ENCODE peak calls at places on chromosomes 16 and 17, in six cellular contexts. Q, M, L, Z, S and B are unnamed samples.

GRCh38 chr16:67311607-67312449 is 14.7 kb downstream of the KCTD19 start:
- DNase-seq in L (no peak), M (peak), Q (peak), S (peak), Z (no peak), B (no peak)

GRCh38 chr16:50318796-50319578 is 49.8 kb downstream of the BRD7 start:
- DNase-seq in L (no peak), Z (no peak), S (no peak), M (no peak), Q (no peak), B (no peak)

GRCh38 chr16:8644513-8645140 is 23.1 kb downstream of the METTL22 start:
- DNase-seq in Z (no peak), Q (no peak), L (no peak), M (no peak), S (no peak), B (no peak)

GRCh38 chr17:77495575-77495974 is 354.8 kb downstream of the SEC14L1 start:
- DNase-seq in Q (no peak), L (no peak), S (peak), Z (peak), M (no peak), B (no peak)

GRCh38 chr16:46948548-46949166 is 24.8 kb downstream of the DNAJA2 start:
- DNase-seq in Z (no peak), M (no peak), L (no peak), Q (no peak), S (no peak), B (no peak)

GRCh38 chr17:80195671-80196529 is 24.2 kb downstream of the SGSH start:
- DNase-seq in M (no peak), Q (no peak), S (no peak), Z (no peak), L (peak), B (no peak)

GRCh38 chr17:81249233-81250040 is 10.3 kb downstream of the NDUFAF8 start:
- DNase-seq in L (no peak), Z (no peak), M (no peak), Q (no peak), S (no peak), B (no peak)

GRCh38 chr17:75601057-75601987 is 13.7 kb downstream of the MYO15B start:
- DNase-seq in Z (peak), M (peak), L (peak), S (peak), Q (peak), B (peak)

GRCh38 chr16:64250866-64251265 is 871.0 kb downstream of the CDH11 start:
- DNase-seq in M (no peak), S (no peak), L (no peak), Q (no peak), Z (no peak), B (no peak)

GRCh38 chr17:1186214-1186820 is 6.5 kb upstream of the ABR start:
- DNase-seq in Z (no peak), Q (peak), M (no peak), S (no peak), L (no peak), B (no peak)

GRCh38 chr17:69350911-69351310 is 24.0 kb upstream of the ABCA5 start:
- DNase-seq in M (no peak), L (no peak), S (no peak), Z (no peak), Q (no peak), B (no peak)

GRCh38 chr16:27369806-27370205 is 32.2 kb upstream of the IL21R start:
- DNase-seq in Q (no peak), M (no peak), Z (no peak), S (no peak), L (no peak), B (no peak)

GRCh38 chr17:38967290-38967738 is at the start of gene FBXO47:
- DNase-seq in M (peak), Z (peak), L (peak), Q (peak), S (peak), B (peak)

GRCh38 chr17:17445925-17446665 is 30.7 kb upstream of the MED9 start:
- DNase-seq in L (no peak), Q (no peak), M (peak), Z (peak), S (peak), B (no peak)

GRCh38 chr17:56109811-56110210 is 43.5 kb upstream of the ANKFN1 start:
- DNase-seq in S (peak), L (no peak), Q (no peak), M (no peak), Z (no peak), B (no peak)

GRCh38 chr17:67218385-67218950 is 26.5 kb downstream of the HELZ start:
- DNase-seq in S (no peak), L (no peak), Q (no peak), Z (no peak), M (no peak), B (no peak)

GRCh38 chr16:75695708-75696107 is 5.6 kb downstream of the DUXB start:
- DNase-seq in S (no peak), L (no peak), Z (no peak), Q (no peak), M (no peak), B (no peak)
- TF ChIP-seq CTCF in S (no peak), L (no peak), Z (peak), Q (no peak), M (no peak), B (peak)

DNA sequence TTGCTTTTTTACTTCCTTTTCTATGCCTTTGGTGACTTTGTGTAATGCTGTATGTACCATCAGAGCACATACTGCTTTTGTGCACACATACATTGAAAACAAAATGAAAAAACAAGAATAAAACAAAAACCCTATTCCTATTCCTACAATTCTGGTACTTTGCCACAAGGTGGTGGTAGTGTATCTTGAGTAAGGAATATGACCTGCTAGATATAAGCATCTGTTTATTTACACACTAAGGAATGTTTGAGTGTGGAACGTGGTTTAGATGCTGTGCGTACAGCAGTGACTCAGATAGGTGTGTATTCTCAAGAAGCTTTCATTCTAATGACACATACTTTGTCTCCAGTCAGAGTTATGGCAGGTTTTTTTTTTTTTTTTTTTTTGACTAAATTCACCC is 606.2 kb downstream of the WWOX start:
- DNase-seq in Q (no peak), S (peak), L (no peak), Z (no peak), M (no peak), B (no peak)
- TF ChIP-seq CTCF in Q (peak), S (peak), L (peak), Z (peak), M (peak), B (peak)

GRCh38 chr17:29032798-29033197 is 10.1 kb upstream of the PIPOX start:
- DNase-seq in Z (no peak), Q (no peak), M (no peak), L (no peak), S (no peak), B (no peak)
- TF ChIP-seq CTCF in Z (no peak), Q (no peak), M (no peak), L (no peak), S (no peak), B (no peak)

GRCh38 chr16:22977294-22977697 is 163.3 kb downstream of the HS3ST2 start:
- DNase-seq in Z (no peak), Q (no peak), M (no peak), S (no peak), L (no peak), B (no peak)
- TF ChIP-seq CTCF in Z (no peak), Q (peak), M (no peak), S (peak), L (peak), B (peak)

DNA sequence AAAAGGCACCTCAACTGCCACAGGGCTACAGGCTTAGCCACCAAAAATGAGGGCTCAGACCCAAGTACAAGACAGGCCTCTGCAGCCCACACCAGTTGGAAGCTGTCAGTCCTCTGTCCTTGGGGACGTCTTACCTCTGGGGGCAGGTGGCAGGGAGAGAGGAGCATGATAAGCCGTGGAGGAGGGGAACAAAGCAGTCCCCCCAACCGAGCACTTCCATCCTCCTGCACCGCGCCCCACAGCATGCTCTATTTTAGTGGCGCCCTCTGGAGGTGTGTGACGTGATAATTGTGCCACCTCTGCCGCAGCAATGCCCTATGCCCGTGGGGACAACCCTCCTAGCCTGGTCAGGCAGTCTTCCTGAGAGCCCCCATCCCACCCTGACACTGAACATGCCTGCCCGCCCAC is 13.6 kb downstream of the G6PC3 start:
- DNase-seq in S (no peak), Z (no peak), M (peak), L (peak), Q (no peak), B (no peak)
- TF ChIP-seq CTCF in S (peak), Z (no peak), M (no peak), L (peak), Q (no peak), B (peak)

GRCh38 chr16:23796941-23797340 is 38.8 kb upstream of the PRKCB start:
- DNase-seq in L (no peak), M (no peak), Q (no peak), S (no peak), Z (no peak), B (no peak)

GRCh38 chr16:23807028-23807427 is 28.8 kb upstream of the PRKCB start:
- DNase-seq in M (no peak), Q (no peak), S (no peak), L (no peak), Z (no peak), B (no peak)

GRCh38 chr16:23803591-23804123 is 32.1 kb upstream of the PRKCB start:
- DNase-seq in L (peak), Q (no peak), M (peak), S (peak), Z (peak), B (peak)

GRCh38 chr16:23801387-23801786 is 34.4 kb upstream of the PRKCB start:
- DNase-seq in M (peak), L (peak), S (peak), Q (peak), Z (peak), B (peak)
- TF ChIP-seq CTCF in M (peak), L (peak), S (peak), Q (peak), Z (peak), B (peak)